ENCODE peak calls at places on chromosomes 5 and 9, in six cellular contexts. I, W, M, U, O and N are unnamed samples.

GRCh38 chr5:1105350-1106265 is 6.3 kb downstream of the SLC12A7 start:
- DNase-seq in I (no peak), W (no peak), M (no peak), U (no peak), O (peak; percentile 41), N (no peak)

GRCh38 chr5:50550274-50550673 is 109.2 kb upstream of the EMB start:
- DNase-seq in I (no peak), W (no peak), M (no peak), U (no peak), O (no peak), N (no peak)

GRCh38 chr9:125398243-125398642 is 136.6 kb downstream of the GAPVD1 start:
- DNase-seq in I (no peak), W (no peak), M (no peak), U (no peak), O (no peak), N (no peak)

GRCh38 chr9:127825319-127826051 is 22.8 kb downstream of the FPGS start:
- DNase-seq in I (no peak), W (peak; percentile 92), M (no peak), U (no peak), O (no peak), N (peak; percentile 74)

GRCh38 chr5:159331099-159331973 is 1.0 kb upstream of the IL12B start:
- DNase-seq in I (peak; percentile 54), W (peak; percentile 69), M (peak; percentile 73), U (peak; percentile 62), O (peak; percentile 34), N (peak; percentile 80)

GRCh38 chr9:121321039-121321503 is 49.0 kb downstream of the STOM start:
- DNase-seq in I (no peak), W (no peak), M (no peak), U (no peak), O (no peak), N (no peak)

GRCh38 chr5:77073667-77074066 is 13.4 kb downstream of the ZBED3 start:
- DNase-seq in I (peak; percentile 7), W (no peak), M (no peak), U (peak; percentile 32), O (no peak), N (no peak)

GRCh38 chr9:37433754-37434435 is 11.4 kb downstream of the GRHPR start:
- DNase-seq in I (no peak), W (peak; percentile 63), M (no peak), U (no peak), O (no peak), N (peak; percentile 81)

GRCh38 chr9:77885104-77885672 is 146.4 kb downstream of the GNAQ start:
- DNase-seq in I (no peak), W (no peak), M (no peak), U (no peak), O (no peak), N (no peak)

GRCh38 chr5:61604076-61604475 is 272.0 kb downstream of the ZSWIM6 start:
- DNase-seq in I (no peak), W (no peak), M (no peak), U (no peak), O (no peak), N (no peak)

GRCh38 chr5:78215565-78215964 is 78.9 kb downstream of the AP3B1 start:
- DNase-seq in I (no peak), W (no peak), M (no peak), U (no peak), O (no peak), N (no peak)

GRCh38 chr9:104836235-104836634 is 72.3 kb downstream of the NIPSNAP3B start:
- DNase-seq in I (peak; percentile 14), W (no peak), M (no peak), U (peak; percentile 51), O (no peak), N (no peak)

GRCh38 chr5:68848086-68848485 is 245.7 kb upstream of the SLC30A5 start:
- DNase-seq in I (no peak), W (no peak), M (no peak), U (peak; percentile 78), O (no peak), N (no peak)

GRCh38 chr5:132815454-132815853 is 2.4 kb downstream of the SOWAHA start:
- DNase-seq in I (no peak), W (no peak), M (no peak), U (peak; percentile 57), O (no peak), N (no peak)

GRCh38 chr9:137095664-137096517 is 9.1 kb downstream of the MAN1B1 start:
- DNase-seq in I (no peak), W (no peak), M (peak; percentile 71), U (no peak), O (peak; percentile 65), N (no peak)

GRCh38 chr5:2143646-2144386 is 261.1 kb upstream of the IRX4 start:
- DNase-seq in I (no peak), W (no peak), M (no peak), U (no peak), O (no peak), N (no peak)

GRCh38 chr5:178209334-178210072 is 5.2 kb downstream of the HNRNPAB start:
- DNase-seq in I (no peak), W (no peak), M (no peak), U (no peak), O (no peak), N (peak; percentile 4)

GRCh38 chr5:76174101-76174500 is 90.9 kb downstream of the SV2C start:
- DNase-seq in I (no peak), W (no peak), M (no peak), U (no peak), O (no peak), N (no peak)

GRCh38 chr5:73319036-73319435 is 129.5 kb downstream of the FOXD1 start:
- DNase-seq in I (no peak), W (no peak), M (no peak), U (no peak), O (no peak), N (no peak)

GRCh38 chr9:120099064-120099463 is 480.9 kb downstream of the CDK5RAP2 start:
- DNase-seq in I (no peak), W (no peak), M (no peak), U (no peak), O (no peak), N (no peak)

GRCh38 chr5:37888476-37888875 is 48.6 kb upstream of the GDNF start:
- DNase-seq in I (no peak), W (no peak), M (no peak), U (peak; percentile 86), O (no peak), N (no peak)

GRCh38 chr9:91857831-91858669 is 92.0 kb downstream of the ROR2 start:
- DNase-seq in I (no peak), W (peak; percentile 63), M (no peak), U (no peak), O (no peak), N (peak; percentile 85)

GRCh38 chr5:33890633-33891032 is 1.2 kb downstream of the ADAMTS12 start:
- DNase-seq in I (peak; percentile 39), W (peak; percentile 46), M (no peak), U (peak; percentile 67), O (no peak), N (peak; percentile 50)

GRCh38 chr9:121841771-121842611 is 190.6 kb downstream of the DAB2IP start:
- DNase-seq in I (no peak), W (no peak), M (no peak), U (peak; percentile 40), O (no peak), N (peak; percentile 1)

GRCh38 chr9:131113655-131114563 is 11.5 kb upstream of the NUP214 start:
- DNase-seq in I (no peak), W (no peak), M (no peak), U (no peak), O (no peak), N (no peak)

GRCh38 chr9:128274245-128274644 is 1.6 kb downstream of the GOLGA2 start:
- DNase-seq in I (no peak), W (no peak), M (no peak), U (peak; percentile 42), O (no peak), N (no peak)

GRCh38 chr5:159340511-159340910 is 10.2 kb upstream of the IL12B start:
- DNase-seq in I (no peak), W (no peak), M (no peak), U (no peak), O (no peak), N (no peak)

GRCh38 chr9:82168585-82168984 is 180.0 kb downstream of the SPATA31D1 start:
- DNase-seq in I (no peak), W (no peak), M (no peak), U (peak; percentile 13), O (no peak), N (no peak)